ENCODE peak calls at places on chromosome 9, in eight cellular contexts. One of them, this sample, is unnamed.

GRCh38 chr9:630817-631216 is 210.7 kb upstream of the DMRT1 start:
- DNase-seq in colonic mucosa: no peak
- DNase-seq in lung: no peak
- DNase-seq in left lung: no peak
- DNase-seq in aorta: no peak
- DNase-seq in cardiac muscle cell: no peak
- DNase-seq in neural progenitor cell: no peak
- DNase-seq in body of pancreas: no peak
- DNase-seq in this sample: no peak

GRCh38 chr9:37033753-37034319 is at the start of gene PAX5:
- DNase-seq in colonic mucosa: no peak
- DNase-seq in lung: no peak
- DNase-seq in left lung: no peak
- DNase-seq in aorta: no peak
- DNase-seq in cardiac muscle cell: no peak
- DNase-seq in neural progenitor cell: no peak
- DNase-seq in body of pancreas: no peak
- DNase-seq in this sample: no peak

GRCh38 chr9:107742531-107743309 is 253.2 kb upstream of the KLF4 start:
- DNase-seq in colonic mucosa: no peak
- DNase-seq in lung: no peak
- DNase-seq in left lung: no peak
- DNase-seq in aorta: no peak
- DNase-seq in cardiac muscle cell: no peak
- DNase-seq in neural progenitor cell: no peak
- DNase-seq in body of pancreas: no peak
- DNase-seq in this sample: no peak

GRCh38 chr9:137383453-137384115 is 39.4 kb downstream of the EXD3 start:
- DNase-seq in colonic mucosa: no peak
- DNase-seq in lung: no peak
- DNase-seq in left lung: peak
- DNase-seq in aorta: peak
- DNase-seq in cardiac muscle cell: no peak
- DNase-seq in neural progenitor cell: peak
- DNase-seq in body of pancreas: peak
- DNase-seq in this sample: no peak

GRCh38 chr9:38024036-38024681 is 44.9 kb downstream of the SHB start:
- DNase-seq in colonic mucosa: no peak
- DNase-seq in lung: peak
- DNase-seq in left lung: peak
- DNase-seq in aorta: peak
- DNase-seq in cardiac muscle cell: peak
- DNase-seq in neural progenitor cell: peak
- DNase-seq in body of pancreas: no peak
- DNase-seq in this sample: no peak

GRCh38 chr9:124259273-124260078 is 1.7 kb downstream of the NEK6 start:
- DNase-seq in colonic mucosa: peak
- DNase-seq in lung: peak
- DNase-seq in left lung: peak
- DNase-seq in aorta: peak
- DNase-seq in cardiac muscle cell: no peak
- DNase-seq in neural progenitor cell: peak
- DNase-seq in body of pancreas: peak
- DNase-seq in this sample: peak

GRCh38 chr9:68496356-68496755 is 44.3 kb downstream of the TMEM252 start:
- DNase-seq in colonic mucosa: no peak
- DNase-seq in lung: no peak
- DNase-seq in left lung: no peak
- DNase-seq in aorta: no peak
- DNase-seq in cardiac muscle cell: no peak
- DNase-seq in neural progenitor cell: no peak
- DNase-seq in body of pancreas: no peak
- DNase-seq in this sample: no peak

GRCh38 chr9:124251605-124252366 is 6.0 kb upstream of the NEK6 start:
- DNase-seq in colonic mucosa: no peak
- DNase-seq in lung: no peak
- DNase-seq in left lung: peak
- DNase-seq in aorta: peak
- DNase-seq in cardiac muscle cell: no peak
- DNase-seq in neural progenitor cell: no peak
- DNase-seq in body of pancreas: peak
- DNase-seq in this sample: peak

GRCh38 chr9:3962467-3962866 is 337.4 kb downstream of the GLIS3 start:
- DNase-seq in colonic mucosa: no peak
- DNase-seq in lung: no peak
- DNase-seq in left lung: no peak
- DNase-seq in aorta: no peak
- DNase-seq in cardiac muscle cell: no peak
- DNase-seq in neural progenitor cell: no peak
- DNase-seq in body of pancreas: no peak
- DNase-seq in this sample: no peak

GRCh38 chr9:119333507-119334229 is 35.6 kb downstream of the BRINP1 start:
- DNase-seq in colonic mucosa: no peak
- DNase-seq in lung: no peak
- DNase-seq in left lung: no peak
- DNase-seq in aorta: no peak
- DNase-seq in cardiac muscle cell: peak
- DNase-seq in neural progenitor cell: no peak
- DNase-seq in body of pancreas: no peak
- DNase-seq in this sample: no peak

GRCh38 chr9:102459828-102460227 is 535.3 kb upstream of the CYLC2 start:
- DNase-seq in colonic mucosa: no peak
- DNase-seq in lung: no peak
- DNase-seq in left lung: no peak
- DNase-seq in aorta: no peak
- DNase-seq in cardiac muscle cell: no peak
- DNase-seq in neural progenitor cell: no peak
- DNase-seq in body of pancreas: no peak
- DNase-seq in this sample: no peak

GRCh38 chr9:94135222-94135621 is 51.0 kb downstream of the PTPDC1 start:
- DNase-seq in colonic mucosa: no peak
- DNase-seq in lung: no peak
- DNase-seq in left lung: no peak
- DNase-seq in aorta: no peak
- DNase-seq in cardiac muscle cell: no peak
- DNase-seq in neural progenitor cell: no peak
- DNase-seq in body of pancreas: no peak
- DNase-seq in this sample: peak

GRCh38 chr9:91714020-91714721 is 235.9 kb downstream of the ROR2 start:
- DNase-seq in colonic mucosa: peak
- DNase-seq in lung: peak
- DNase-seq in left lung: peak
- DNase-seq in aorta: peak
- DNase-seq in cardiac muscle cell: peak
- DNase-seq in neural progenitor cell: peak
- DNase-seq in body of pancreas: peak
- DNase-seq in this sample: peak

GRCh38 chr9:120109242-120109641 is 470.7 kb downstream of the CDK5RAP2 start:
- DNase-seq in colonic mucosa: no peak
- DNase-seq in lung: no peak
- DNase-seq in left lung: no peak
- DNase-seq in aorta: no peak
- DNase-seq in cardiac muscle cell: peak
- DNase-seq in neural progenitor cell: peak
- DNase-seq in body of pancreas: no peak
- DNase-seq in this sample: peak

GRCh38 chr9:82021198-82021597 is 32.6 kb downstream of the SPATA31D1 start:
- DNase-seq in colonic mucosa: no peak
- DNase-seq in lung: no peak
- DNase-seq in left lung: peak
- DNase-seq in aorta: no peak
- DNase-seq in cardiac muscle cell: no peak
- DNase-seq in neural progenitor cell: no peak
- DNase-seq in body of pancreas: no peak
- DNase-seq in this sample: no peak

GRCh38 chr9:105173306-105173705 is 71.1 kb upstream of the SLC44A1 start:
- DNase-seq in colonic mucosa: no peak
- DNase-seq in lung: no peak
- DNase-seq in left lung: no peak
- DNase-seq in aorta: no peak
- DNase-seq in cardiac muscle cell: no peak
- DNase-seq in neural progenitor cell: peak
- DNase-seq in body of pancreas: no peak
- DNase-seq in this sample: no peak

GRCh38 chr9:120486347-120486746 is 93.6 kb downstream of the CDK5RAP2 start:
- DNase-seq in colonic mucosa: no peak
- DNase-seq in lung: no peak
- DNase-seq in left lung: peak
- DNase-seq in aorta: no peak
- DNase-seq in cardiac muscle cell: no peak
- DNase-seq in neural progenitor cell: no peak
- DNase-seq in body of pancreas: peak
- DNase-seq in this sample: no peak

GRCh38 chr9:92342825-92343488 is 17.2 kb downstream of the CENPP start:
- DNase-seq in colonic mucosa: no peak
- DNase-seq in lung: no peak
- DNase-seq in left lung: no peak
- DNase-seq in aorta: no peak
- DNase-seq in cardiac muscle cell: no peak
- DNase-seq in neural progenitor cell: no peak
- DNase-seq in body of pancreas: no peak
- DNase-seq in this sample: no peak

GRCh38 chr9:37410969-37411785 is 11.3 kb upstream of the GRHPR start:
- DNase-seq in colonic mucosa: no peak
- DNase-seq in lung: no peak
- DNase-seq in left lung: no peak
- DNase-seq in aorta: no peak
- DNase-seq in cardiac muscle cell: no peak
- DNase-seq in neural progenitor cell: peak
- DNase-seq in body of pancreas: no peak
- DNase-seq in this sample: no peak

GRCh38 chr9:91420471-91421021 is 3.1 kb downstream of the NFIL3 start:
- DNase-seq in colonic mucosa: no peak
- DNase-seq in lung: no peak
- DNase-seq in left lung: no peak
- DNase-seq in aorta: no peak
- DNase-seq in cardiac muscle cell: no peak
- DNase-seq in neural progenitor cell: no peak
- DNase-seq in body of pancreas: no peak
- DNase-seq in this sample: no peak

GRCh38 chr9:4138781-4139180 is 161.1 kb downstream of the GLIS3 start:
- DNase-seq in colonic mucosa: no peak
- DNase-seq in lung: no peak
- DNase-seq in left lung: no peak
- DNase-seq in aorta: no peak
- DNase-seq in cardiac muscle cell: no peak
- DNase-seq in neural progenitor cell: no peak
- DNase-seq in body of pancreas: no peak
- DNase-seq in this sample: no peak

DNA sequence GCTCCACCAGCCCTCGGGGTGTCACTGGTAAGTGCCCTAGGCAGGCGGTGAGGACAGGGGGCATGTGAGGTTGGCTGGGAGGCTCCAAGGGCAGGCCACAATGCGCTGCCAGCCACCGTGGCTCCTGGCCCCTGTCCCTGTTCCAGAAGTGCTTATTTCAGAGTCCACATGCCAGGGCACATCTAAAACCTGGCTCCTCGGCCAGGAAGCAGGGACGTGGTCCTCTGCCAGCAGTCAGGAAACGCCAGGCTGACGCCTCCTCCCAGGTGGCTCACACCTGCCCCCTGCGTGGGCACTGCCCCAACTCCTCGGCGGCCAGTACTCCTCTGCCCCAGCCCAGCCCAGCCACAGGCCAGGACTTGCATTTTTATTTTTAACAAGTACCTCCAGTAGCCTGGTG is 68.5 kb downstream of the SECISBP2 start:
- DNase-seq in colonic mucosa: no peak
- DNase-seq in lung: no peak
- DNase-seq in left lung: no peak
- DNase-seq in aorta: no peak
- DNase-seq in cardiac muscle cell: no peak
- DNase-seq in neural progenitor cell: no peak
- DNase-seq in body of pancreas: peak
- DNase-seq in this sample: no peak
- H3K27ac ChIP-seq in colonic mucosa: no peak
- H3K27ac ChIP-seq in lung: no peak
- H3K27ac ChIP-seq in left lung: no peak
- H3K27ac ChIP-seq in aorta: no peak
- H3K27ac ChIP-seq in cardiac muscle cell: no peak
- H3K27ac ChIP-seq in neural progenitor cell: no peak
- H3K27ac ChIP-seq in body of pancreas: no peak
- H3K27ac ChIP-seq in this sample: no peak

DNA sequence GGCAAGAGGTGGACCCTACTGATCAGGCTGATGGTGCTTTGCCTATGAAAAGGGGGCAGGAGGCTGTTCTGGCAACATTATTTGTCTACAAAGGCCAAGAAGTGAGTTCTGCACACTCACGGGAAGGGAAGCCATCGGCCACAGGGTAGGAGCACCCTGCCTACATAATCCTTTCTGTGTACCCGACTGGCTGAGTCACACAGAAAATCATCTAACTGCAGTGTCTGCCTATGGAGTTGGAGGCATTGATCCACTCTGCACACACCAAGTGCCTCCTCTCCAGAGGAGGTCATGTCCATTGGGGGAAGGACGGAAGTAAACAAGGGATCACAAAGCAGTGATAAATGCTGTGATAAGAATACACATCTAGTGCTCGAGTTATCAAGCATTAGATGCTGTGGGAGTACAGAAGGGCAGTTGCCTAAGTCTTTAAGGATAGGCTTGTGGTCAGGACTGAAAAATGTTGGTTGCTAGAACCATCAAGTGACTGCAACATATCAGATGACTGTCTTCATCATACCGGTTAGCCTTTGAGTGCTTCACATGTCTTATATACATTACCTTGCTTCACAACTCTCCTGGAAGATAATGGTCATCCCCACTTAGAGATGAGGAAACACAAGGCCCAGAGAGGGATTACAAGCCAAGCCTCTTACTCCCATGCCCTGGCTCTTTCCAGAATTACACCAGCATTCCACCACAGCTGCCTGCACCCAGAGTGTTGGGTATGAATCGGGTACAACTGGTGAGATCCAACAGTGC is 1.3 kb upstream of the SLC2A8 start:
- DNase-seq in colonic mucosa: no peak
- DNase-seq in lung: no peak
- DNase-seq in left lung: no peak
- DNase-seq in aorta: no peak
- DNase-seq in cardiac muscle cell: no peak
- DNase-seq in neural progenitor cell: no peak
- DNase-seq in body of pancreas: no peak
- DNase-seq in this sample: no peak
- H3K4me3 ChIP-seq in colonic mucosa: peak
- H3K4me3 ChIP-seq in lung: no peak
- H3K4me3 ChIP-seq in left lung: peak
- H3K4me3 ChIP-seq in aorta: no peak
- H3K4me3 ChIP-seq in cardiac muscle cell: peak
- H3K4me3 ChIP-seq in neural progenitor cell: peak
- H3K4me3 ChIP-seq in body of pancreas: no peak
- H3K4me3 ChIP-seq in this sample: no peak

GRCh38 chr9:122819791-122820489 is 8.4 kb downstream of the PDCL start:
- DNase-seq in colonic mucosa: no peak
- DNase-seq in lung: no peak
- DNase-seq in left lung: no peak
- DNase-seq in aorta: no peak
- DNase-seq in cardiac muscle cell: no peak
- DNase-seq in neural progenitor cell: no peak
- DNase-seq in body of pancreas: no peak
- DNase-seq in this sample: no peak
- H3K27ac ChIP-seq in colonic mucosa: peak
- H3K27ac ChIP-seq in lung: peak
- H3K27ac ChIP-seq in left lung: no peak
- H3K27ac ChIP-seq in aorta: no peak
- H3K27ac ChIP-seq in cardiac muscle cell: no peak
- H3K27ac ChIP-seq in neural progenitor cell: no peak
- H3K27ac ChIP-seq in body of pancreas: no peak
- H3K27ac ChIP-seq in this sample: no peak

GRCh38 chr9:88535226-88535931 is 401 bp downstream of the NXNL2 start:
- DNase-seq in colonic mucosa: peak
- DNase-seq in lung: no peak
- DNase-seq in left lung: no peak
- DNase-seq in aorta: peak
- DNase-seq in cardiac muscle cell: peak
- DNase-seq in neural progenitor cell: peak
- DNase-seq in body of pancreas: peak
- DNase-seq in this sample: no peak
- H3K4me3 ChIP-seq in colonic mucosa: peak
- H3K4me3 ChIP-seq in lung: peak
- H3K4me3 ChIP-seq in left lung: peak
- H3K4me3 ChIP-seq in aorta: peak
- H3K4me3 ChIP-seq in cardiac muscle cell: peak
- H3K4me3 ChIP-seq in neural progenitor cell: peak
- H3K4me3 ChIP-seq in body of pancreas: peak
- H3K4me3 ChIP-seq in this sample: peak